ENCODE peak calls at places on chromosomes 4 and X, in four cellular contexts. P is transverse colon, T is SW480, M is GF-D8. Y is an unnamed sample.

GRCh38 chrX:19774905-19775304 is 112.5 kb downstream of the SH3KBP1 start:
- DNase-seq in P (no peak), T (no peak), M (no peak), Y (no peak)

GRCh38 chr4:165765053-165765452 is 108.0 kb upstream of the TLL1 start:
- DNase-seq in T (no peak), P (no peak), M (no peak), Y (no peak)

GRCh38 chr4:13543648-13544555 is at the start of gene NKX3-2:
- DNase-seq in M (no peak), T (peak), P (no peak), Y (peak)

GRCh38 chr4:156169011-156169410 is 215.3 kb upstream of the CTSO start:
- DNase-seq in T (peak), M (no peak), P (no peak), Y (peak)

GRCh38 chrX:71236858-71237257 is 13.8 kb downstream of the GJB1 start:
- DNase-seq in T (no peak), P (no peak), M (no peak), Y (no peak)

GRCh38 chr4:8289151-8289750 is 19.7 kb downstream of the HTRA3 start:
- DNase-seq in P (no peak), T (no peak), M (no peak), Y (no peak)

GRCh38 chr4:135244605-135245146 is 1043.1 kb upstream of the PABPC4L start:
- DNase-seq in T (no peak), P (no peak), M (no peak), Y (no peak)

GRCh38 chrX:45850775-45851433 is 650.2 kb upstream of the DIPK2B start:
- DNase-seq in T (peak), M (no peak), P (peak), Y (peak)

GRCh38 chr4:5753366-5753765 is 42.4 kb downstream of the EVC start:
- DNase-seq in P (no peak), T (no peak), M (no peak), Y (no peak)

GRCh38 chrX:40933132-40934078 is 151.8 kb upstream of the USP9X start:
- DNase-seq in M (peak), T (no peak), P (no peak), Y (no peak)

GRCh38 chrX:68916891-68917290 is 88.1 kb downstream of the EFNB1 start:
- DNase-seq in P (no peak), T (no peak), M (no peak), Y (no peak)